ENCODE peak calls at places on chromosome 11, in nine cellular contexts. J is neural crest cell, Z is PC-3, X is testis, S is CD14-positive monocyte, D is lung, M is choroid plexus epithelial cell, B is epithelial cell of proximal tubule, E is astrocyte of the cerebellum. Q is an unnamed sample.
A peak's percentile ranks its signal among the peaks of the same experiment; 100 is the strongest.

GRCh38 chr11:34198523-34198922 is 93.1 kb downstream of the NAT10 start:
- DNase-seq in J (no peak), Z (no peak), X (no peak), S (no peak), D (no peak), M (no peak), B (no peak), E (no peak), Q (no peak)

GRCh38 chr11:1832181-1832988 is 2.4 kb upstream of the SYT8 start:
- DNase-seq in J (peak; percentile 78), Z (peak; percentile 41), X (peak; percentile 70), S (peak; percentile 53), D (no peak), M (no peak), B (no peak), E (no peak), Q (peak; percentile 84)

GRCh38 chr11:47724041-47724729 is 9.0 kb upstream of the AGBL2 start:
- DNase-seq in J (no peak), Z (peak; percentile 32), X (peak; percentile 50), S (no peak), D (peak; percentile 31), M (peak; percentile 95), B (no peak), E (peak; percentile 3), Q (no peak)

GRCh38 chr11:114058026-114058706 is 1.3 kb upstream of the ZBTB16 start:
- DNase-seq in J (no peak), Z (no peak), X (peak; percentile 55), S (no peak), D (peak; percentile 71), M (peak; percentile 64), B (no peak), E (no peak), Q (no peak)

GRCh38 chr11:126583101-126583500 is 227.6 kb downstream of the ST3GAL4 start:
- DNase-seq in J (no peak), Z (no peak), X (no peak), S (no peak), D (no peak), M (no peak), B (no peak), E (no peak), Q (no peak)

GRCh38 chr11:88533001-88533400 is 195.5 kb upstream of the CTSC start:
- DNase-seq in J (no peak), Z (no peak), X (no peak), S (no peak), D (no peak), M (no peak), B (no peak), E (no peak), Q (no peak)

GRCh38 chr11:130631119-130631518 is 182.7 kb downstream of the ADAMTS15 start:
- DNase-seq in J (no peak), Z (peak; percentile 98), X (no peak), S (no peak), D (no peak), M (peak; percentile 89), B (peak; percentile 89), E (peak; percentile 72), Q (no peak)

GRCh38 chr11:67274768-67275605 is 8.7 kb downstream of the GRK2 start:
- DNase-seq in J (no peak), Z (no peak), X (no peak), S (peak; percentile 46), D (no peak), M (no peak), B (no peak), E (no peak), Q (peak; percentile 90)

GRCh38 chr11:117057727-117058126 is 40.5 kb downstream of the SIK3 start:
- DNase-seq in J (no peak), Z (no peak), X (no peak), S (no peak), D (no peak), M (no peak), B (no peak), E (no peak), Q (no peak)

GRCh38 chr11:79493555-79494171 is 52.8 kb upstream of the TENM4 start:
- DNase-seq in J (peak; percentile 90), Z (peak; percentile 83), X (peak; percentile 87), S (peak; percentile 49), D (peak; percentile 72), M (peak; percentile 78), B (no peak), E (peak; percentile 39), Q (peak; percentile 82)

GRCh38 chr11:46345131-46345597 is 2.1 kb upstream of the DGKZ start:
- DNase-seq in J (no peak), Z (no peak), X (no peak), S (peak; percentile 80), D (peak; percentile 64), M (no peak), B (no peak), E (no peak), Q (peak; percentile 89)

GRCh38 chr11:16897460-16898061 is 116.7 kb downstream of the PLEKHA7 start:
- DNase-seq in J (no peak), Z (no peak), X (no peak), S (no peak), D (no peak), M (no peak), B (no peak), E (no peak), Q (no peak)

GRCh38 chr11:56497010-56497409 is 5.8 kb upstream of the OR5M8 start:
- DNase-seq in J (no peak), Z (no peak), X (no peak), S (no peak), D (no peak), M (no peak), B (no peak), E (no peak), Q (peak; percentile 70)

GRCh38 chr11:61688368-61689163 is 8.4 kb downstream of the DAGLA start:
- DNase-seq in J (no peak), Z (no peak), X (peak; percentile 38), S (peak; percentile 65), D (peak; percentile 54), M (no peak), B (no peak), E (no peak), Q (peak; percentile 72)

GRCh38 chr11:31045335-31045734 is 324.2 kb downstream of the DCDC1 start:
- DNase-seq in J (no peak), Z (peak; percentile 11), X (no peak), S (no peak), D (no peak), M (peak; percentile 49), B (peak; percentile 3), E (peak; percentile 11), Q (no peak)

GRCh38 chr11:132685174-132685611 is 847.1 kb downstream of the OPCML start:
- DNase-seq in J (no peak), Z (no peak), X (no peak), S (no peak), D (no peak), M (peak; percentile 89), B (no peak), E (peak; percentile 9), Q (no peak)

GRCh38 chr11:119222308-119222707 is 16.2 kb downstream of the CBL start:
- DNase-seq in J (no peak), Z (peak; percentile 28), X (no peak), S (no peak), D (no peak), M (peak; percentile 58), B (no peak), E (peak; percentile 49), Q (no peak)

GRCh38 chr11:34176980-34177319 is 71.5 kb downstream of the NAT10 start:
- DNase-seq in J (no peak), Z (no peak), X (no peak), S (no peak), D (no peak), M (no peak), B (no peak), E (no peak), Q (no peak)

GRCh38 chr11:128585498-128586238 is 1.7 kb downstream of the ETS1 start:
- DNase-seq in J (no peak), Z (no peak), X (no peak), S (no peak), D (no peak), M (no peak), B (no peak), E (no peak), Q (no peak)
- TF ChIP-seq CTCF in J (no peak), Z (no peak), X (no peak), S (no peak), D (no peak), M (no peak), B (no peak), E (no peak), Q (no peak)

GRCh38 chr11:27839226-27839913 is 139.1 kb upstream of the BDNF start:
- DNase-seq in J (no peak), Z (peak; percentile 52), X (no peak), S (no peak), D (no peak), M (peak; percentile 58), B (no peak), E (peak; percentile 23), Q (no peak)
- TF ChIP-seq CTCF in J (peak; percentile 49), Z (peak; percentile 75), X (peak; percentile 18), S (no peak), D (no peak), M (peak; percentile 59), B (peak; percentile 59), E (peak; percentile 21), Q (peak; percentile 13)

GRCh38 chr11:68839054-68839865 is 2.5 kb downstream of the CPT1A start:
- DNase-seq in J (peak; percentile 93), Z (peak; percentile 96), X (peak; percentile 95), S (peak; percentile 93), D (peak; percentile 96), M (peak; percentile 89), B (no peak), E (peak; percentile 82), Q (peak; percentile 98)
- TF ChIP-seq CTCF in J (no peak), Z (no peak), X (no peak), S (no peak), D (no peak), M (no peak), B (no peak), E (no peak), Q (no peak)

GRCh38 chr11:101759771-101760450 is 154.9 kb upstream of the CEP126 start:
- DNase-seq in J (no peak), Z (peak; percentile 87), X (no peak), S (no peak), D (no peak), M (peak; percentile 8), B (no peak), E (no peak), Q (no peak)
- TF ChIP-seq CTCF in J (no peak), Z (peak; percentile 83), X (no peak), S (no peak), D (no peak), M (peak; percentile 21), B (peak; percentile 39), E (peak; percentile 34), Q (no peak)

GRCh38 chr11:95736268-95737208 is 53.0 kb downstream of the FAM76B start:
- DNase-seq in J (no peak), Z (no peak), X (peak; percentile 49), S (no peak), D (no peak), M (no peak), B (no peak), E (no peak), Q (no peak)

GRCh38 chr11:95734009-95734572 is 55.5 kb downstream of the FAM76B start:
- DNase-seq in J (no peak), Z (no peak), X (no peak), S (no peak), D (no peak), M (no peak), B (no peak), E (no peak), Q (no peak)

GRCh38 chr11:95739108-95739507 is 50.5 kb downstream of the FAM76B start:
- DNase-seq in J (no peak), Z (no peak), X (no peak), S (no peak), D (no peak), M (no peak), B (no peak), E (no peak), Q (no peak)

GRCh38 chr11:95739526-95739925 is 50.1 kb downstream of the FAM76B start:
- DNase-seq in J (no peak), Z (no peak), X (no peak), S (no peak), D (no peak), M (no peak), B (no peak), E (no peak), Q (no peak)
- TF ChIP-seq CTCF in J (no peak), Z (no peak), X (no peak), S (no peak), D (no peak), M (no peak), B (no peak), E (no peak), Q (no peak)

Q was measured in kidney.